ENCODE peak calls at places on chromosome 10, in five cellular contexts. Z is fibroblast of the aortic adventitia; G is stimulated activated CD4-positive, alpha-beta T cell treated with anti-CD3 and anti-CD28 coated beads, Interleukin-15, amount 100 ng/mL, for 24 hours; P is A549; O is AG09319. J is an unnamed sample.

GRCh38 chr10:57338823-57339558 is 928.7 kb downstream of the IPMK start:
- DNase-seq in Z (peak), G (no peak), P (peak), O (no peak), J (peak)

GRCh38 chr10:86366902-86367338 is 325 bp upstream of the GRID1 start:
- DNase-seq in Z (no peak), G (no peak), P (no peak), O (no peak), J (no peak)

GRCh38 chr10:94059174-94059573 is 65.4 kb downstream of the PLCE1 start:
- DNase-seq in Z (no peak), G (no peak), P (no peak), O (no peak), J (no peak)

GRCh38 chr10:73759512-73760115 is 15.4 kb downstream of the SEC24C start:
- DNase-seq in Z (no peak), G (peak), P (no peak), O (no peak), J (no peak)

GRCh38 chr10:116620423-116621400 is at the start of gene PNLIPRP2:
- DNase-seq in Z (no peak), G (no peak), P (no peak), O (no peak), J (no peak)

GRCh38 chr10:22724773-22725172 is 10.4 kb upstream of the PIP4K2A start:
- DNase-seq in Z (no peak), G (no peak), P (no peak), O (no peak), J (no peak)

GRCh38 chr10:46096426-46096825 is 50.4 kb upstream of the MSMB start:
- DNase-seq in Z (no peak), G (no peak), P (no peak), O (no peak), J (no peak)

GRCh38 chr10:73017955-73018480 is 63.4 kb upstream of the PLA2G12B start:
- DNase-seq in Z (peak), G (no peak), P (no peak), O (no peak), J (peak)

GRCh38 chr10:12719365-12719764 is 282.1 kb downstream of the CCDC3 start:
- DNase-seq in Z (peak), G (peak), P (no peak), O (no peak), J (peak)

GRCh38 chr10:132408367-132408781 is 11.4 kb downstream of the PWWP2B start:
- DNase-seq in Z (no peak), G (no peak), P (no peak), O (no peak), J (no peak)

GRCh38 chr10:72328045-72328828 is 26.5 kb downstream of the DNAJB12 start:
- DNase-seq in Z (peak), G (peak), P (peak), O (no peak), J (peak)

GRCh38 chr10:100970076-100970913 is 991 bp downstream of the SEMA4G start:
- DNase-seq in Z (no peak), G (peak), P (peak), O (no peak), J (no peak)

J was measured in renal cortical epithelial cell.